ENCODE peak calls at places on chromosomes 5 and 9, in ten cellular contexts. R, E, S, Q, P, A, M, T, H and N are unnamed samples.

GRCh38 chr9:134068742-134069535 is 1.1 kb upstream of the BRD3 start:
- DNase-seq in M (no peak), S (no peak), E (no peak), H (no peak), R (no peak), P (no peak), A (no peak), Q (no peak), T (no peak), N (no peak)

GRCh38 chr5:44178414-44178813 is 210.8 kb downstream of the FGF10 start:
- DNase-seq in E (peak), P (no peak), H (no peak), S (no peak), T (no peak), M (no peak), R (no peak), A (no peak), Q (no peak), N (no peak)

GRCh38 chr5:115621365-115621900 is 4.4 kb downstream of the TMED7 start:
- DNase-seq in P (no peak), H (no peak), E (no peak), M (no peak), R (no peak), S (no peak), T (no peak), A (no peak), Q (no peak), N (peak)

GRCh38 chr5:156000115-156000514 is 326.8 kb upstream of the SGCD start:
- DNase-seq in M (no peak), P (no peak), A (no peak), S (no peak), E (no peak), T (no peak), Q (no peak), H (no peak), R (no peak), N (no peak)

GRCh38 chr5:56817306-56817986 is 2.1 kb downstream of the MAP3K1 start:
- DNase-seq in M (no peak), A (no peak), H (no peak), T (no peak), E (no peak), S (no peak), Q (no peak), P (no peak), R (no peak), N (peak)

GRCh38 chr9:132241840-132242620 is 80.2 kb downstream of the NTNG2 start:
- DNase-seq in T (peak), E (no peak), Q (peak), P (peak), R (no peak), A (no peak), M (peak), H (no peak), S (no peak), N (peak)

GRCh38 chr5:157108961-157109360 is at the start of gene HAVCR2:
- DNase-seq in Q (no peak), H (no peak), T (no peak), M (no peak), A (no peak), E (no peak), S (peak), P (no peak), R (no peak), N (no peak)

GRCh38 chr9:127093319-127094020 is 29.0 kb downstream of the ANGPTL2 start:
- DNase-seq in P (no peak), T (no peak), H (no peak), Q (no peak), M (no peak), S (no peak), E (no peak), R (no peak), A (no peak), N (no peak)

GRCh38 chr5:126745259-126745992 is 31.5 kb upstream of the LMNB1 start:
- DNase-seq in M (no peak), T (no peak), S (no peak), P (peak), H (no peak), Q (no peak), E (peak), R (no peak), A (no peak), N (no peak)

GRCh38 chr5:1768283-1769000 is 31.2 kb downstream of the MRPL36 start:
- DNase-seq in M (no peak), A (no peak), P (no peak), T (no peak), E (no peak), R (no peak), Q (no peak), H (no peak), S (no peak), N (no peak)

GRCh38 chr5:56167522-56167921 is 65.6 kb downstream of the ANKRD55 start:
- DNase-seq in M (no peak), E (no peak), A (no peak), S (no peak), T (no peak), H (no peak), P (no peak), Q (no peak), R (no peak), N (no peak)

GRCh38 chr9:76537150-76537646 is 78.2 kb downstream of the GCNT1 start:
- DNase-seq in E (no peak), R (no peak), H (peak), P (no peak), T (no peak), M (no peak), A (no peak), Q (no peak), S (no peak), N (no peak)

GRCh38 chr9:135137398-135137832 is 49.9 kb downstream of the OLFM1 start:
- DNase-seq in S (no peak), T (no peak), P (no peak), A (no peak), M (no peak), Q (no peak), E (no peak), H (no peak), R (no peak), N (no peak)

GRCh38 chr5:15501057-15501791 is 1.2 kb downstream of the FBXL7 start:
- DNase-seq in A (no peak), S (no peak), T (no peak), P (peak), H (no peak), E (peak), R (no peak), M (no peak), Q (peak), N (no peak)

GRCh38 chr9:126989847-126990821 is 75.6 kb downstream of the RALGPS1 start:
- DNase-seq in A (no peak), R (no peak), M (no peak), P (no peak), S (no peak), T (no peak), E (no peak), Q (no peak), H (peak), N (no peak)